ENCODE peak calls at places on chromosome 4, in five cellular contexts. P is fibroblast of lung, K is mammary epithelial cell, Z is hepatocyte, X is HCT116. J is an unnamed sample.

GRCh38 chr4:119093042-119093827 is 42.4 kb upstream of the MYOZ2 start:
- DNase-seq in P (no peak), K (no peak), Z (no peak), X (no peak), J (no peak)

GRCh38 chr4:165489786-165490185 is 111.0 kb downstream of the CPE start:
- DNase-seq in P (no peak), K (peak; percentile 71), Z (no peak), X (no peak), J (no peak)

GRCh38 chr4:188372051-188372450 is 232.8 kb downstream of the TRIML1 start:
- DNase-seq in P (peak; percentile 21), K (peak; percentile 66), Z (no peak), X (peak; percentile 13), J (no peak)

GRCh38 chr4:119189638-119190037 is 22.9 kb upstream of the USP53 start:
- DNase-seq in P (peak; percentile 86), K (peak; percentile 16), Z (peak; percentile 14), X (no peak), J (no peak)

GRCh38 chr4:162126754-162127153 is 37.0 kb downstream of the FSTL5 start:
- DNase-seq in P (no peak), K (no peak), Z (no peak), X (no peak), J (no peak)

GRCh38 chr4:94171616-94172015 is 36.0 kb upstream of the SMARCAD1 start:
- DNase-seq in P (no peak), K (no peak), Z (no peak), X (no peak), J (no peak)

GRCh38 chr4:143489116-143489515 is 24.4 kb upstream of the SMARCA5 start:
- DNase-seq in P (no peak), K (peak; percentile 74), Z (no peak), X (no peak), J (no peak)

GRCh38 chr4:25441519-25442117 is 64.6 kb downstream of the ANAPC4 start:
- DNase-seq in P (peak; percentile 55), K (peak; percentile 41), Z (peak; percentile 77), X (peak; percentile 52), J (peak; percentile 18)

GRCh38 chr4:187602339-187603092 is 393.1 kb upstream of the ZFP42 start:
- DNase-seq in P (peak; percentile 21), K (peak; percentile 12), Z (no peak), X (no peak), J (no peak)

GRCh38 chr4:107600456-107600855 is 119.6 kb downstream of the PAPSS1 start:
- DNase-seq in P (no peak), K (no peak), Z (no peak), X (no peak), J (no peak)

GRCh38 chr4:7052923-7053715 is 9.9 kb downstream of the TADA2B start:
- DNase-seq in P (peak; percentile 19), K (no peak), Z (no peak), X (no peak), J (no peak)

GRCh38 chr4:151801547-151802516 is 41.0 kb upstream of the GATB start:
- DNase-seq in P (peak; percentile 55), K (no peak), Z (peak; percentile 57), X (peak; percentile 51), J (peak; percentile 59)

GRCh38 chr4:2794707-2795557 is 2.0 kb downstream of the SH3BP2 start:
- DNase-seq in P (peak; percentile 80), K (no peak), Z (peak; percentile 68), X (no peak), J (no peak)

GRCh38 chr4:116066711-116067245 is 953.4 kb upstream of the NDST4 start:
- DNase-seq in P (no peak), K (peak; percentile 74), Z (no peak), X (no peak), J (no peak)

GRCh38 chr4:112516401-112517066 is 554 bp upstream of the NEUROG2 start:
- DNase-seq in P (no peak), K (no peak), Z (no peak), X (no peak), J (no peak)
- TF ChIP-seq EZH2 in P (no peak), K (no peak), Z (peak; percentile 99), X (no peak), J (no peak)

DNA sequence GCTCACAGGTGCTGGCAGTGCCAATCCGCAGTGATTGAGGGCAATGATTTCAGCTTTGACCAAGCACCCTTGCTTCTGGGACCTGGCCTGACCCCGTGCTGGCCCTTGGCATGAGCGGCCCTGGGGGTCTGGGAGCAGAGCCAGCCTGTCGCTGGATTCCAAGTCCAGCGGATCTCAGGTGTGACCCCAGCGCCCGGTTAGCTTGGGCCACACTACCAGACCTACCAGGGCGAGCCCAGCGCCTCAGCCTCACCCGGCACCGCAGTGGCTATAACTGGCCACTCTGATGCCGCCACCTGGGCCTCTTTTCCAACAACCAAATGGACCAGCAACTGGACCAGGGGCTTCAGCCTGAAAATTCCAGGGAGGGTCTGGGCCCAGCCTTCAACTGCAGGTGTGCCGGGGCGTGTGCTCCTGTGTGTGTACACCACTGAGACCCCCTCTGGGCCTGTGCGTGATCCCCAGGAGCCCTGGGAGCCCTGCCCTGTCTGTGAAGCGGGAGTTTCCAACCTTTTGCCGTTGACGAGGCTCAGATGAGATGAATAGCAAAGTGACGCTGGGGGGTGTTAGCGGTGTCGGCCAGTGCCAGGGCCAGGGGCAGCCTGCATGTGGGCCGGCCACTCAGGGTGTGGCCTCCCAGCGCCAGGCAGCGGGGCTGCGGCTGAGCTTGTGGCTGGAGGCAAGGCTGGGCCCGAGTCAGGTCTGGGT is 658 bp downstream of the SH3TC1 start:
- DNase-seq in P (no peak), K (peak; percentile 65), Z (peak; percentile 50), X (no peak), J (no peak)
- H3K79me2 ChIP-seq in P (no peaks in the 10 kb centered on the region), K (peaks cover 57% of the 10 kb centered on the region), Z (peaks cover 39% of the 10 kb centered on the region), X (no peaks in the 10 kb centered on the region), J (peaks cover 19% of the 10 kb centered on the region)

GRCh38 chr4:78667337-78667736 is 108.8 kb upstream of the BMP2K start:
- DNase-seq in P (no peak), K (no peak), Z (no peak), X (no peak), J (no peak)
- H3K27ac ChIP-seq in P (no peak overlapping the region), K (no peak overlapping the region), Z (no peak overlapping the region), X (no peak overlapping the region), J (no peak overlapping the region)

GRCh38 chr4:1405249-1405635 is 1.0 kb downstream of the NKX1-1 start:
- DNase-seq in P (no peak), K (no peak), Z (no peak), X (no peak), J (no peak)

GRCh38 chr4:1404573-1405248 is 1.5 kb downstream of the NKX1-1 start:
- DNase-seq in P (no peak), K (no peak), Z (no peak), X (no peak), J (no peak)

GRCh38 chr4:1406946-1407656 is 859 bp upstream of the NKX1-1 start:
- DNase-seq in P (no peak), K (no peak), Z (no peak), X (no peak), J (no peak)

GRCh38 chr4:1406416-1406945 is at the start of gene NKX1-1:
- DNase-seq in P (no peak), K (no peak), Z (peak; percentile 2), X (no peak), J (no peak)

DNA sequence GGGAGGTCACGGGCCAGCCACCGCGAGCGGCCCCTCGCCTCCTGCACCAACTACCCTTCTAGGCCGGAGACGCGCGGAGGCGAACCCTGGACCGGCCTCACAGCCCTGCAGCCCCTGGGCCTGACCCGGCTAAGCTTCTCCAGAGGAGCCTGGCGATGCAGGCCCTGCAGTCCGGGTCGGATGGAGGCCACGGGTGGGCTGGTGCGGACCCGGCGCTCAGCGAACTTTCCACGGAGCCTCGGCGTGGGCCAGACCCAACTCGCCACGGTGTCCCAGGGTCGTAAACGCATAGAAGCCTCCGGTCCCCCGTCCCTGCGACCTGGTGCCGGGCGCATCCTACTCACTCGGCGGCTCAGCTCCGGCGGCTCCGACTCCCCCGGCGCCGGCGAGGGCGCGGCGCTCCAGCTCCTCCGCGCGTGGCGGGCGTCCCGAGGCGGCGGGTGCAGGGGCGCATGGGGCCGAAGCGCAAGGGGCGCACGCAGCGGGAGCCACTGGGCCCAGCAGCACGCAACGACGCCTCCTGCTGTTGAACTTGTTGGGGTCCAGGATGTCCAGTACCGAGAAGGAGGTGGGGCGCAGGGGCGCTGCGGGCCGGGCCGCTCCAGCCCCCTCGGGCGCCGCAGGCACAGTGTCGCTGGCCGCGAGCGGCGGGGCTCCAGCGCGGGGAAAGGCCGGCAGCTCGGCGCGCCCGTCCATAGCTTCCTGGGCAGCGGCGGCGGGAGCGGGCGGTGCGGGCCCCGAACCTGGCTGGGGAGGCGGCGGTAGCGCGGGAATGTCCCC is 416 bp downstream of the NKX1-1 start:
- DNase-seq in P (no peak), K (no peak), Z (peak; percentile 3), X (no peak), J (no peak)
- TF ChIP-seq EZH2 in P (peak; percentile 37), K (peak; percentile 48), Z (no peak), X (no peak), J (no peak)

DNA sequence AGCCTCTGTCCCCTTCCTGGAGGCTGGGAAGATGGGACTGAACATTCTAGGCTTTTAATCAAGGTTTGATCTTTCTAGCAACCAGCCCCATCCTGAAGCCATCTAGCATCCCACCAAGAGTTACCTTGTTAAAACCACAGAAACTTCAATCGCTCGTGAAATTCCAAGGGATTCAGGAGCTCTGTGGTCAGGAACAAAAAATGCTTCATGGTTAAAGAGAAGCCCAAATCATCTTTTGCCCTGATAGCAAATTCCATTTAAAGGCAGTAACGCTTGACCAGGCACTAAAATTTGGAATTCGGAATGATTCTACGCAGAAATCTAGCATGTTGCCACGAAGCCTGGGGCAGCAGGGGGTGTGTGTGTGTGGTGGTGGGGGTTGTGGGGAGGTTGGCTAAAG is 47.8 kb downstream of the CASP6 start:
- DNase-seq in P (no peak), K (no peak), Z (no peak), X (no peak), J (no peak)
- H3K79me2 ChIP-seq in P (no peaks in the 10 kb centered on the region), K (no peaks in the 10 kb centered on the region), Z (no peaks in the 10 kb centered on the region), X (no peaks in the 10 kb centered on the region), J (peaks cover 25% of the 10 kb centered on the region)

DNA sequence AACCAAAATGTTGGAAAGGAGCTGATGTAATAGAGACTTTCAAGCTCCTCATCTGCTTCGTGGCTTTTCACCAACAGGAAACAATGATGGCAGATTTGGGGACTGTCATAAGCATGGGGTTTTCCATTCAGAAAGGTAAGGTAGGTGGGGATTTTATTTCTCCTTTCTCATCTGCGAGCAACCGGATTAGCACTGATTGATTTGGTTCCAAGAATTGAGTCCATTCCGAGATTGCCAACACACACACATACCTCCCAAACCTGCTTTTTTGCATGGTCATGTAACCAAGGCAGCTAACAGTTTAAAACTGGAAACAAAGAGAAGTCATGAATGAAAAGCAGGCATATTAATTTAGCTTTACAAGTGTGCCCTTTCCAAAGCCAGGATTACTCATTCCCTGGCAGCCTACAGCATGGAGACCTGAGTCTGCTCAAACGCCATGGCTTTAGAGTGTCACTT is 63.0 kb upstream of the LNX1 start:
- DNase-seq in P (peak; percentile 35), K (peak; percentile 44), Z (no peak), X (no peak), J (no peak)
- H3K27ac ChIP-seq in P (no peak overlapping the region), K (no peak overlapping the region), Z (peak overlapping the region; percentile 51), X (no peak overlapping the region), J (no peak overlapping the region)

GRCh38 chr4:185395956-185396723 is 416 bp upstream of the LRP2BP start:
- DNase-seq in P (peak; percentile 97), K (peak; percentile 99), Z (peak; percentile 98), X (peak; percentile 92), J (peak; percentile 96)
- TF ChIP-seq EZH2 in P (no peak), K (no peak), Z (no peak), X (no peak), J (no peak)

GRCh38 chr4:113637363-113637762 is 124.2 kb downstream of the CAMK2D start:
- DNase-seq in P (peak; percentile 54), K (peak; percentile 17), Z (no peak), X (no peak), J (no peak)
- H3K79me2 ChIP-seq in P (peaks cover 42% of the 10 kb centered on the region), K (no peaks in the 10 kb centered on the region), Z (peaks cover 90% of the 10 kb centered on the region), X (no peaks in the 10 kb centered on the region), J (no peaks in the 10 kb centered on the region)

GRCh38 chr4:99383833-99384392 is 31.4 kb upstream of the ADH1C start:
- DNase-seq in P (peak; percentile 99), K (no peak), Z (peak; percentile 46), X (no peak), J (no peak)
- H3K27ac ChIP-seq in P (peak overlapping the region; percentile 94), K (no peak overlapping the region), Z (peak overlapping the region; percentile 72), X (no peak overlapping the region), J (no peak overlapping the region)

J was measured in DND-41.